ENCODE peak calls at places on chromosome 2, in nine cellular contexts. E, T, I, J, S, H, B, A and L are unnamed samples.

GRCh38 chr2:200380139-200380561 is 73.7 kb downstream of the SPATS2L start:
- DNase-seq in E (no peak), J (no peak), I (no peak), B (no peak), A (no peak), S (no peak), T (no peak), H (no peak), L (no peak)

GRCh38 chr2:16713011-16713423 is 47.4 kb upstream of the CYRIA start:
- DNase-seq in J (no peak), I (no peak), A (no peak), T (no peak), S (no peak), B (no peak), E (no peak), H (no peak), L (no peak)

GRCh38 chr2:237883951-237884392 is 24.5 kb downstream of the RAMP1 start:
- DNase-seq in I (no peak), J (no peak), S (no peak), A (no peak), T (no peak), H (no peak), E (no peak), B (peak; percentile 26), L (no peak)

GRCh38 chr2:207734636-207735512 is 23.4 kb downstream of the CCNYL1 start:
- DNase-seq in I (peak; percentile 49), A (no peak), E (peak; percentile 70), T (no peak), B (no peak), H (no peak), S (no peak), J (no peak), L (no peak)

GRCh38 chr2:241036964-241037421 is 38.6 kb downstream of the SNED1 start:
- DNase-seq in E (no peak), I (no peak), S (no peak), J (no peak), B (peak; percentile 50), H (no peak), A (no peak), T (no peak), L (peak; percentile 58)

GRCh38 chr2:216635701-216636541 is 2.7 kb downstream of the IGFBP2 start:
- DNase-seq in S (no peak), E (no peak), B (no peak), J (no peak), T (no peak), H (no peak), A (no peak), I (no peak), L (no peak)

GRCh38 chr2:36706021-36706328 is 9.5 kb downstream of the VIT start:
- DNase-seq in B (no peak), T (no peak), I (no peak), A (no peak), J (no peak), H (no peak), E (no peak), S (no peak), L (no peak)

GRCh38 chr2:86464654-86465053 is 23.5 kb downstream of the KDM3A start:
- DNase-seq in T (no peak), B (no peak), S (no peak), J (no peak), I (no peak), A (no peak), E (no peak), H (no peak), L (no peak)

GRCh38 chr2:145060876-145061275 is 541.0 kb upstream of the ZEB2 start:
- DNase-seq in E (no peak), B (no peak), S (no peak), T (peak; percentile 97), A (peak; percentile 39), I (no peak), J (peak; percentile 94), H (no peak), L (no peak)

GRCh38 chr2:20677301-20678176 is 10.6 kb downstream of the GDF7 start:
- DNase-seq in A (no peak), S (no peak), T (peak; percentile 21), J (no peak), B (no peak), H (no peak), E (no peak), I (no peak), L (no peak)
- TF ChIP-seq CTCF in A (no peak), S (peak; percentile 43), T (peak; percentile 69), J (no peak), B (no peak), H (peak; percentile 25), E (peak; percentile 54), I (no peak), L (peak; percentile 39)

DNA sequence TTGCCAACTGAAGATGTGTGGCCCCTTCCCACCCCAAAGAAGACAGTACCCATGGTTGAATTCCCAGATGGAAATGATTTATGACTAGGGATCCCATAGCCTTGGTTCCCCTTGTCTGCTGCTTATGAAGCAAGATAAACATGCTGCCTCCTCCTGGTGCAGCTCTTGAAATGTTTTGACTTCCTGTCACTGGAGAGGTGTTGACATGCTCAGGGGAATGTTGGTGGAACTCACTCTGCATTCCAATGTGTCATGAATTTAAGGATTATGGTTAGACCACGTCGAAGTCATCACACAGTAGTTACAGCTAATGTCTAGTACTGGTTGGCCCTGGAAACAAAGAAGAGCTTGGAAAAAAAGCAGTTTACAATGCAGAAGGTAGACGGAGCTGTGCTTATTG is 69.0 kb upstream of the FAM110C start:
- DNase-seq in S (no peak), I (peak; percentile 23), B (no peak), A (no peak), H (no peak), T (peak; percentile 64), E (no peak), J (peak; percentile 25), L (no peak)
- TF ChIP-seq CTCF in S (no peak), I (no peak), B (no peak), A (no peak), H (no peak), T (peak; percentile 46), E (no peak), J (no peak), L (no peak)

DNA sequence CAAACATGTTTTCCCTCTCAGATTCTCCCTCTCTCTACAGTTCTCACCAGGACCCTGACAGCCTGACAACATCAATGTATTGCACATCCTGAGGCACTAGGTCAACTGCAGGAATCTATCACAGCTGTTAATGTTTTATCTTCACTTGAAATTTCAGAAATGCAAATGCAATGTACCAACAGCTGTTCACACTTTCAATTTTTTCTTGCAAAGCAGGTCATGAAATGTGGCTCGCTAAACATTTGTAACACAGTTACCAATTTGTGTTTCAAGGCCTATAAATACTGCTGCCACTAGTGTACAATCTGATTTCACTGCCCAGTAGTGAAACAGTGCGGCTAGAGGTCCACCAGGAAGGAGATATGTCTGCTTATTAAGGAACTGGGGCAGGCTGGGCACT is 147.8 kb downstream of the EXOC6B start:
- DNase-seq in E (no peak), B (no peak), T (no peak), S (no peak), A (no peak), J (no peak), H (no peak), I (no peak), L (no peak)
- TF ChIP-seq CTCF in E (no peak), B (no peak), T (no peak), S (no peak), A (no peak), J (no peak), H (no peak), I (no peak), L (no peak)

GRCh38 chr2:153575171-153575853 is 96.8 kb upstream of the RPRM start:
- DNase-seq in A (no peak), S (no peak), E (no peak), J (peak; percentile 2), H (no peak), B (no peak), I (no peak), T (no peak), L (no peak)
- TF ChIP-seq CTCF in A (no peak), S (no peak), E (no peak), J (no peak), H (no peak), B (no peak), I (no peak), T (peak; percentile 28), L (no peak)

GRCh38 chr2:231926180-231926741 is at the start of gene NPPC:
- DNase-seq in B (peak; percentile 62), T (peak; percentile 19), H (no peak), A (peak; percentile 61), E (peak; percentile 45), S (peak; percentile 75), I (peak; percentile 80), J (peak; percentile 40), L (no peak)
- TF ChIP-seq CTCF in B (no peak), T (peak; percentile 30), H (no peak), A (peak; percentile 16), E (peak; percentile 7), S (peak; percentile 71), I (peak; percentile 55), J (peak; percentile 32), L (peak; percentile 76)

GRCh38 chr2:52311862-52312261 is 1279.9 kb upstream of the NRXN1 start:
- DNase-seq in E (no peak), I (no peak), S (no peak), T (no peak), A (no peak), J (no peak), H (no peak), B (no peak), L (no peak)
- TF ChIP-seq CTCF in E (no peak), I (no peak), S (no peak), T (no peak), A (no peak), J (no peak), H (no peak), B (no peak), L (no peak)

DNA sequence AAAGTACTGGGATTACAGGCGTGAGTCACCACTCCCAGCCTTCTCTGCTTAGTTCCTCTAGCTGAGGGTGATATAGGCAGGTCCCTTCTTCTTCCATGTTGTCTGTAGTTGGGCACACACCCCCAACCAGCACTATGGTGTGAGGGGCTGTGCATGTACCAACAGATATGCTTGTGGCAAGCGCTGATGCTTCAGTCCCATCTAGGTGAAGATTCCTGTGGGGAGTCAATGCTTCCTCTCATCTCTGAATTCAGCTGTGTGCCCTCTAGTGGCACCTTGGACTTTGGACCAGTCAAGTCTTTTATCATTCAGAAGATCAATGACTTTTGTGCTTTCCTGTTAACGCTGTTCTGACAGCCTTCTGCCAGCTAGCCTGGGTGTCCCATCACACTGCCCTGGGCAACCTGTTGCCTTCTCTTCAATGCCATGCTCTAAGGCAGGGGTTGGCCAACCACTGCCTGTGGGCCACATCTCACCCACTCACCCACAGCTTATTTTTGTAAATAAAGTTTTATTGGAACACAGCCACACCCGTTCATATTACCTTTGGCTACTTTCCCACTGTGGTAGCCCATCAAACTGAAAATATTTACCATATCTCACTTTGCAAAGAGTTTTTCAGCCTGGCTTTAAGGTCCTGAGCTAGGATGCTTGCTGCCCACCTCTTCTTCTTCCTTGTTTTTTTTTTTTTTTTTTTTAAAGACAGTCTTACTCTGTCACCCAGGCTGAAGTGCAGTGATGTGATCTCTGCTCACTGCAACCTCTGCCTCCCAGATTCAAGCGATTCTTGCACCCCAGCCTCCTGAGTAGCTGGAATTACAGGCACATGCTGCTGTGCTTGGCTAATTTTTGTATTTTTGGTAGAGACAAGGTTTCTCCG is 51.0 kb downstream of the NPAS2 start:
- DNase-seq in A (peak; percentile 33), T (peak; percentile 43), J (peak; percentile 34), I (no peak), B (no peak), S (no peak), H (no peak), E (peak; percentile 71), L (no peak)
- TF ChIP-seq CTCF in A (peak; percentile 14), T (peak; percentile 73), J (no peak), I (no peak), B (no peak), S (no peak), H (no peak), E (no peak), L (peak; percentile 45)